ENCODE peak calls at places on chromosomes 2 and 18, in nine cellular contexts. C is AG04450; G is EL; D is activated CD8-positive, alpha-beta T cell treated with anti-CD3 and anti-CD28 coated beads for 36 hours; V is neural crest cell; S is left colon; M is iPS-NIHi11; K is activated CD4-positive, alpha-beta T cell treated with anti-CD3 and anti-CD28 coated beads, Interleukin-2, amount 50 U/mL, for 24 hours; U is iris pigment epithelial cell. H is an unnamed sample.
A peak's percentile ranks its signal among the peaks of the same experiment; 100 is the strongest.

GRCh38 chr2:96817882-96818281 is 1.8 kb downstream of the CNNM3 start:
- DNase-seq in M (no peak), K (no peak), D (no peak), U (no peak), S (no peak), G (no peak), V (no peak), C (no peak), H (no peak)

GRCh38 chr2:120678251-120678650 is 57.4 kb upstream of the GLI2 start:
- DNase-seq in M (no peak), U (no peak), K (no peak), V (no peak), C (no peak), D (no peak), G (peak; percentile 32), S (peak; percentile 2), H (no peak)

GRCh38 chr18:43847164-43848091 is 570.1 kb upstream of the SYT4 start:
- DNase-seq in C (peak; percentile 6), S (no peak), G (peak; percentile 31), D (no peak), M (no peak), U (peak; percentile 76), K (no peak), V (no peak), H (no peak)

GRCh38 chr2:113697516-113697915 is 58.9 kb downstream of the SLC35F5 start:
- DNase-seq in C (no peak), M (no peak), G (peak; percentile 11), V (no peak), K (no peak), U (no peak), D (no peak), S (no peak), H (no peak)

GRCh38 chr2:216192931-216193330 is 83.8 kb downstream of the XRCC5 start:
- DNase-seq in K (no peak), G (no peak), V (no peak), D (no peak), M (no peak), S (no peak), C (no peak), U (no peak), H (no peak)

GRCh38 chr2:62787381-62787780 is 81.9 kb downstream of the EHBP1 start:
- DNase-seq in D (no peak), K (no peak), C (no peak), M (peak; percentile 29), S (no peak), G (peak; percentile 36), U (peak; percentile 56), V (no peak), H (no peak)

GRCh38 chr2:96769816-96770215 is 9.1 kb downstream of the CNNM4 start:
- DNase-seq in K (no peak), S (peak; percentile 82), U (no peak), G (no peak), D (no peak), V (no peak), C (no peak), M (no peak), H (no peak)

GRCh38 chr18:70649683-70650082 is 360.8 kb downstream of the SOCS6 start:
- DNase-seq in V (no peak), C (no peak), S (no peak), G (no peak), K (no peak), D (no peak), M (no peak), U (no peak), H (no peak)

GRCh38 chr2:207791579-207792243 is 22.0 kb upstream of the FZD5 start:
- DNase-seq in S (peak; percentile 24), M (no peak), G (no peak), V (no peak), K (no peak), U (no peak), D (no peak), C (no peak), H (no peak)

GRCh38 chr18:55573386-55573785 is 14.6 kb downstream of the TCF4 start:
- DNase-seq in C (no peak), V (no peak), U (no peak), M (peak; percentile 16), K (no peak), S (no peak), G (no peak), D (no peak), H (no peak)

GRCh38 chr2:22903616-22904015 is 481.4 kb upstream of the KLHL29 start:
- DNase-seq in U (no peak), D (no peak), G (no peak), V (no peak), K (no peak), C (no peak), M (no peak), S (no peak), H (no peak)

GRCh38 chr2:241994086-241994485 is 124.6 kb downstream of the RTP5 start:
- DNase-seq in U (no peak), M (no peak), C (no peak), K (no peak), G (no peak), V (no peak), D (no peak), S (no peak), H (no peak)